ENCODE peak calls at places on chromosomes 11 and 22, in four cellular contexts. One of them, this sample, is unnamed.

GRCh38 chr22:29218758-29219408 is 13.2 kb downstream of the EMID1 start:
- DNase-seq in osteocyte: no peak
- DNase-seq in left ventricle myocardium inferior: no peak
- DNase-seq in upper lobe of right lung: no peak
- DNase-seq in this sample: no peak

GRCh38 chr11:12800032-12800671 is 125.9 kb downstream of the TEAD1 start:
- DNase-seq in osteocyte: no peak
- DNase-seq in left ventricle myocardium inferior: no peak
- DNase-seq in upper lobe of right lung: no peak
- DNase-seq in this sample: peak; percentile 85

GRCh38 chr11:75583710-75584658 is 21.9 kb downstream of the SERPINH1 start:
- DNase-seq in osteocyte: no peak
- DNase-seq in left ventricle myocardium inferior: peak; percentile 83
- DNase-seq in upper lobe of right lung: peak; percentile 85
- DNase-seq in this sample: peak; percentile 60

GRCh38 chr11:697811-698311 is 2.2 kb downstream of the TMEM80 start:
- DNase-seq in osteocyte: no peak
- DNase-seq in left ventricle myocardium inferior: no peak
- DNase-seq in upper lobe of right lung: no peak
- DNase-seq in this sample: no peak

GRCh38 chr11:47355283-47356128 is 3.0 kb upstream of the MYBPC3 start:
- DNase-seq in osteocyte: peak; percentile 95
- DNase-seq in left ventricle myocardium inferior: peak; percentile 96
- DNase-seq in upper lobe of right lung: peak; percentile 97
- DNase-seq in this sample: peak; percentile 99

GRCh38 chr11:134037093-134037908 is 31.6 kb upstream of the JAM3 start:
- DNase-seq in osteocyte: no peak
- DNase-seq in left ventricle myocardium inferior: peak; percentile 81
- DNase-seq in upper lobe of right lung: peak; percentile 83
- DNase-seq in this sample: peak; percentile 73

GRCh38 chr22:37326726-37327125 is 44.4 kb downstream of the CYTH4 start:
- DNase-seq in osteocyte: no peak
- DNase-seq in left ventricle myocardium inferior: no peak
- DNase-seq in upper lobe of right lung: peak; percentile 86
- DNase-seq in this sample: peak; percentile 87

GRCh38 chr11:92211576-92212167 is 12.9 kb upstream of the FAT3 start:
- DNase-seq in osteocyte: no peak
- DNase-seq in left ventricle myocardium inferior: no peak
- DNase-seq in upper lobe of right lung: no peak
- DNase-seq in this sample: peak; percentile 20

GRCh38 chr11:39174965-39175364 is 2284.5 kb downstream of the LRRC4C start:
- DNase-seq in osteocyte: no peak
- DNase-seq in left ventricle myocardium inferior: no peak
- DNase-seq in upper lobe of right lung: no peak
- DNase-seq in this sample: no peak

GRCh38 chr11:67406420-67406968 is 2.6 kb downstream of the TBC1D10C start:
- DNase-seq in osteocyte: no peak
- DNase-seq in left ventricle myocardium inferior: no peak
- DNase-seq in upper lobe of right lung: no peak
- DNase-seq in this sample: no peak

GRCh38 chr11:74671520-74672196 is 59.6 kb downstream of the CHRDL2 start:
- DNase-seq in osteocyte: peak; percentile 66
- DNase-seq in left ventricle myocardium inferior: no peak
- DNase-seq in upper lobe of right lung: no peak
- DNase-seq in this sample: no peak

GRCh38 chr11:69648679-69649575 is 8.0 kb downstream of the CCND1 start:
- DNase-seq in osteocyte: no peak
- DNase-seq in left ventricle myocardium inferior: no peak
- DNase-seq in upper lobe of right lung: peak; percentile 63
- DNase-seq in this sample: no peak

GRCh38 chr11:77035580-77035979 is 1.4 kb downstream of the B3GNT6 start:
- DNase-seq in osteocyte: no peak
- DNase-seq in left ventricle myocardium inferior: no peak
- DNase-seq in upper lobe of right lung: no peak
- DNase-seq in this sample: no peak

GRCh38 chr11:69573751-69574382 is 67.1 kb upstream of the CCND1 start:
- DNase-seq in osteocyte: no peak
- DNase-seq in left ventricle myocardium inferior: no peak
- DNase-seq in upper lobe of right lung: peak; percentile 21
- DNase-seq in this sample: no peak

GRCh38 chr22:47188337-47189055 is 426.0 kb downstream of the TBC1D22A start:
- DNase-seq in osteocyte: peak; percentile 75
- DNase-seq in left ventricle myocardium inferior: no peak
- DNase-seq in upper lobe of right lung: peak; percentile 40
- DNase-seq in this sample: no peak

GRCh38 chr11:67698247-67698646 is 23.8 kb upstream of the ALDH3B2 start:
- DNase-seq in osteocyte: no peak
- DNase-seq in left ventricle myocardium inferior: no peak
- DNase-seq in upper lobe of right lung: no peak
- DNase-seq in this sample: no peak

GRCh38 chr11:520428-521178 is 13.6 kb upstream of the RNH1 start:
- DNase-seq in osteocyte: peak; percentile 84
- DNase-seq in left ventricle myocardium inferior: no peak
- DNase-seq in upper lobe of right lung: peak; percentile 67
- DNase-seq in this sample: no peak

GRCh38 chr22:42645938-42646568 is 3.1 kb downstream of the CYB5R3 start:
- DNase-seq in osteocyte: no peak
- DNase-seq in left ventricle myocardium inferior: no peak
- DNase-seq in upper lobe of right lung: no peak
- DNase-seq in this sample: no peak

GRCh38 chr11:65849366-65849765 is 8.6 kb downstream of the CFL1 start:
- DNase-seq in osteocyte: no peak
- DNase-seq in left ventricle myocardium inferior: no peak
- DNase-seq in upper lobe of right lung: no peak
- DNase-seq in this sample: no peak

GRCh38 chr22:33013531-33014162 is 44.5 kb downstream of the SYN3 start:
- DNase-seq in osteocyte: peak; percentile 5
- DNase-seq in left ventricle myocardium inferior: no peak
- DNase-seq in upper lobe of right lung: no peak
- DNase-seq in this sample: no peak

GRCh38 chr22:28429711-28430110 is 249.9 kb downstream of the TTC28 start:
- DNase-seq in osteocyte: no peak
- DNase-seq in left ventricle myocardium inferior: no peak
- DNase-seq in upper lobe of right lung: no peak
- DNase-seq in this sample: no peak

GRCh38 chr11:130478204-130478701 is 29.8 kb downstream of the ADAMTS15 start:
- DNase-seq in osteocyte: no peak
- DNase-seq in left ventricle myocardium inferior: peak; percentile 78
- DNase-seq in upper lobe of right lung: no peak
- DNase-seq in this sample: peak; percentile 31

GRCh38 chr11:43399983-43400630 is 41.4 kb downstream of the TTC17 start:
- DNase-seq in osteocyte: no peak
- DNase-seq in left ventricle myocardium inferior: no peak
- DNase-seq in upper lobe of right lung: no peak
- DNase-seq in this sample: no peak

GRCh38 chr11:47510231-47510630 is 42.7 kb downstream of the CELF1 start:
- DNase-seq in osteocyte: no peak
- DNase-seq in left ventricle myocardium inferior: no peak
- DNase-seq in upper lobe of right lung: no peak
- DNase-seq in this sample: no peak

GRCh38 chr22:37486224-37486845 is at the start of gene MFNG:
- DNase-seq in osteocyte: no peak
- DNase-seq in left ventricle myocardium inferior: peak; percentile 70
- DNase-seq in upper lobe of right lung: peak; percentile 90
- DNase-seq in this sample: peak; percentile 75

GRCh38 chr11:69877235-69877634 is 58.0 kb upstream of the FGF3 start:
- DNase-seq in osteocyte: peak; percentile 73
- DNase-seq in left ventricle myocardium inferior: peak; percentile 0
- DNase-seq in upper lobe of right lung: peak; percentile 46
- DNase-seq in this sample: peak; percentile 2

GRCh38 chr22:17910561-17911311 is 113.6 kb downstream of the MICAL3 start:
- DNase-seq in osteocyte: no peak
- DNase-seq in left ventricle myocardium inferior: peak; percentile 78
- DNase-seq in upper lobe of right lung: no peak
- DNase-seq in this sample: peak; percentile 51

DNA sequence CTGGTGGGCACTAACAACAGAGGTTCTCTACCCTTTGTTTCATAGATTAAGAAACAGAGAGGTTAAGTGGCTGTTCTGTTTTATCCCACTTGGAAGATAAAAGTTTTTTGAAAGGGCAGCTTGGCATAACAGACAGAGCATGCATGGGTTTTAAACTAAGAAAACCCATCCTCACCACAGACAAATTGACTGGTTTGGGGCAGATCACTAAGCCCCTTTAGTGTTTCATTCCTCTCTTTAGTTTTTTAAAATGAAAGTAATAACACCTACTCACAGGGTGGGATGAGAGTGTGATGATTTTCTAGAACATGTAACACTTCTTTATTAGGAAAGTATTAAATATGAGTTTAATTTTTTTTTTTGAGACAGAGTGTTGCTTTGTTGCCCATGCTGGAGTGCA is 12.3 kb upstream of the RRAS2 start:
- DNase-seq in osteocyte: no peak
- DNase-seq in left ventricle myocardium inferior: no peak
- DNase-seq in upper lobe of right lung: no peak
- DNase-seq in this sample: no peak
- TF ChIP-seq CTCF in osteocyte: no peak
- TF ChIP-seq CTCF in left ventricle myocardium inferior: no peak
- TF ChIP-seq CTCF in upper lobe of right lung: no peak
- TF ChIP-seq CTCF in this sample: no peak

GRCh38 chr11:61670626-61671025 is 9.6 kb upstream of the DAGLA start:
- DNase-seq in osteocyte: no peak
- DNase-seq in left ventricle myocardium inferior: no peak
- DNase-seq in upper lobe of right lung: no peak
- DNase-seq in this sample: no peak

GRCh38 chr11:61669417-61669816 is 10.8 kb upstream of the DAGLA start:
- DNase-seq in osteocyte: no peak
- DNase-seq in left ventricle myocardium inferior: no peak
- DNase-seq in upper lobe of right lung: no peak
- DNase-seq in this sample: no peak

GRCh38 chr11:61667684-61668320 is 12.4 kb upstream of the DAGLA start:
- DNase-seq in osteocyte: no peak
- DNase-seq in left ventricle myocardium inferior: no peak
- DNase-seq in upper lobe of right lung: no peak
- DNase-seq in this sample: no peak

GRCh38 chr11:61675826-61676225 is 4.4 kb upstream of the DAGLA start:
- DNase-seq in osteocyte: no peak
- DNase-seq in left ventricle myocardium inferior: no peak
- DNase-seq in upper lobe of right lung: no peak
- DNase-seq in this sample: no peak

DNA sequence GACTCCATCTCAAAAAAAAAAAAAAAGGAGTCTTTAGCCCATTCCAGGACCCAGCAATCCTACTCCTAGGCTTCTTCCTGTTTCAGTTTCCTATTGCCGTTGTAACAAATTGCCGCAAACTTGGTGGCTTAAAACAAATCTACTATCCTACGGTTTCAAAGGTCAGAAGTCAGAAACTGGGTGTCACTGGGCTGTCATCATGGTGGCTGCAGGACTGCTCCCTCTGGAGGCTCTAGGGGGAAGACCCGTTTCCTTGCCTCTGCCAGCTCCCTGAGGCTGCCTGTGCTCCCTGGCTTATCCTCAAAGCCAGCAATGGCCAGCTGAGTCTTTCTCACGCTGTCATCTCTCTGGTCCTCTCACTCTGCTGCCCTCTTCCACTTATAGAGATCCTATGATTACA is 8.7 kb upstream of the DAGLA start:
- DNase-seq in osteocyte: no peak
- DNase-seq in left ventricle myocardium inferior: no peak
- DNase-seq in upper lobe of right lung: no peak
- DNase-seq in this sample: peak; percentile 88
- TF ChIP-seq CTCF in osteocyte: peak; percentile 36
- TF ChIP-seq CTCF in left ventricle myocardium inferior: peak; percentile 40
- TF ChIP-seq CTCF in upper lobe of right lung: peak; percentile 36
- TF ChIP-seq CTCF in this sample: peak; percentile 77

GRCh38 chr11:61617515-61617914 is 36.6 kb upstream of the SYT7 start:
- DNase-seq in osteocyte: no peak
- DNase-seq in left ventricle myocardium inferior: no peak
- DNase-seq in upper lobe of right lung: no peak
- DNase-seq in this sample: no peak
- TF ChIP-seq CTCF in osteocyte: no peak
- TF ChIP-seq CTCF in left ventricle myocardium inferior: no peak
- TF ChIP-seq CTCF in upper lobe of right lung: no peak
- TF ChIP-seq CTCF in this sample: no peak

GRCh38 chr11:119727523-119728081 is 1.4 kb downstream of the NECTIN1 start:
- DNase-seq in osteocyte: no peak
- DNase-seq in left ventricle myocardium inferior: peak; percentile 26
- DNase-seq in upper lobe of right lung: peak; percentile 72
- DNase-seq in this sample: peak; percentile 69
- TF ChIP-seq CTCF in osteocyte: peak; percentile 30
- TF ChIP-seq CTCF in left ventricle myocardium inferior: peak; percentile 47
- TF ChIP-seq CTCF in upper lobe of right lung: peak; percentile 27
- TF ChIP-seq CTCF in this sample: peak; percentile 29